ENCODE peak calls at places on chromosomes 6 and 20, in four cellular contexts. U is HuH-7.5, P is right cardiac atrium, Y is colonic mucosa. H is an unnamed sample.

GRCh38 chr20:8627386-8628030 is 441.4 kb upstream of the PLCB4 start:
- DNase-seq in U (no peak), P (no peak), Y (no peak), H (no peak)

GRCh38 chr6:22512716-22513452 is 56.5 kb upstream of the HDGFL1 start:
- DNase-seq in U (no peak), P (no peak), Y (no peak), H (no peak)

GRCh38 chr6:63598251-63599036 is 26.2 kb downstream of the LOC128125822 start:
- DNase-seq in U (peak), P (peak), Y (peak), H (peak)

GRCh38 chr6:52286798-52287432 is 2.4 kb upstream of the MCM3 start:
- DNase-seq in U (no peak), P (peak), Y (peak), H (peak)

GRCh38 chr6:56790424-56790823 is 147.7 kb upstream of the DST start:
- DNase-seq in U (no peak), P (no peak), Y (no peak), H (no peak)

GRCh38 chr20:38134427-38135281 is 30.4 kb downstream of the TGM2 start:
- DNase-seq in U (no peak), P (peak), Y (no peak), H (peak)

GRCh38 chr20:13262701-13263335 is 41.7 kb downstream of the ISM1 start:
- DNase-seq in U (peak), P (no peak), Y (no peak), H (no peak)

GRCh38 chr20:41005361-41005729 is 23.3 kb upstream of the TOP1 start:
- DNase-seq in U (no peak), P (peak), Y (peak), H (no peak)

GRCh38 chr20:60589624-60590023 is 631.4 kb downstream of the CDH26 start:
- DNase-seq in U (peak), P (no peak), Y (no peak), H (peak)

GRCh38 chr20:982754-983153 is 19.4 kb downstream of the RSPO4 start:
- DNase-seq in U (no peak), P (no peak), Y (no peak), H (peak)

GRCh38 chr6:160667854-160668481 is 3.9 kb upstream of the LPA start:
- DNase-seq in U (peak), P (no peak), Y (no peak), H (peak)

GRCh38 chr6:25601797-25602679 is 50.0 kb upstream of the SCGN start:
- DNase-seq in U (no peak), P (no peak), Y (no peak), H (peak)

GRCh38 chr20:53547664-53548239 is 45.9 kb downstream of the ZNF217 start:
- DNase-seq in U (peak), P (no peak), Y (peak), H (peak)